ENCODE peak calls at places on chromosomes 1 and 21, in four cellular contexts. One of them, this sample, is unnamed.

GRCh38 chr1:39305555-39305954 is 101.1 kb downstream of the MACF1 start:
- DNase-seq in GF-D8: no peak
- DNase-seq in neural crest cell: no peak
- DNase-seq in stimulated activated CD4-positive, alpha-beta T cell treated with anti-CD3 and anti-CD28 coated beads, Interleukin-2, amount 100 ng/mL, for 24 hours: no peak
- DNase-seq in this sample: no peak

GRCh38 chr1:12531169-12531479 is 86.9 kb downstream of the DHRS3 start:
- DNase-seq in GF-D8: no peak
- DNase-seq in neural crest cell: no peak
- DNase-seq in stimulated activated CD4-positive, alpha-beta T cell treated with anti-CD3 and anti-CD28 coated beads, Interleukin-2, amount 100 ng/mL, for 24 hours: no peak
- DNase-seq in this sample: no peak

GRCh38 chr1:27145934-27146354 is 9.0 kb downstream of the SLC9A1 start:
- DNase-seq in GF-D8: no peak
- DNase-seq in neural crest cell: no peak
- DNase-seq in stimulated activated CD4-positive, alpha-beta T cell treated with anti-CD3 and anti-CD28 coated beads, Interleukin-2, amount 100 ng/mL, for 24 hours: no peak
- DNase-seq in this sample: no peak

GRCh38 chr1:211833174-211833820 is 2.7 kb upstream of the LPGAT1 start:
- DNase-seq in GF-D8: no peak
- DNase-seq in neural crest cell: no peak
- DNase-seq in stimulated activated CD4-positive, alpha-beta T cell treated with anti-CD3 and anti-CD28 coated beads, Interleukin-2, amount 100 ng/mL, for 24 hours: no peak
- DNase-seq in this sample: no peak

GRCh38 chr1:208101661-208102431 is 142.3 kb downstream of the PLXNA2 start:
- DNase-seq in GF-D8: no peak
- DNase-seq in neural crest cell: peak
- DNase-seq in stimulated activated CD4-positive, alpha-beta T cell treated with anti-CD3 and anti-CD28 coated beads, Interleukin-2, amount 100 ng/mL, for 24 hours: no peak
- DNase-seq in this sample: peak

GRCh38 chr1:21292991-21293536 is 2.8 kb upstream of the ECE1 start:
- DNase-seq in GF-D8: no peak
- DNase-seq in neural crest cell: no peak
- DNase-seq in stimulated activated CD4-positive, alpha-beta T cell treated with anti-CD3 and anti-CD28 coated beads, Interleukin-2, amount 100 ng/mL, for 24 hours: peak
- DNase-seq in this sample: no peak

GRCh38 chr1:228283476-228284147 is 75.8 kb downstream of the OBSCN start:
- DNase-seq in GF-D8: no peak
- DNase-seq in neural crest cell: no peak
- DNase-seq in stimulated activated CD4-positive, alpha-beta T cell treated with anti-CD3 and anti-CD28 coated beads, Interleukin-2, amount 100 ng/mL, for 24 hours: no peak
- DNase-seq in this sample: no peak

GRCh38 chr1:159532922-159533321 is 2.9 kb downstream of the OR10J5 start:
- DNase-seq in GF-D8: no peak
- DNase-seq in neural crest cell: no peak
- DNase-seq in stimulated activated CD4-positive, alpha-beta T cell treated with anti-CD3 and anti-CD28 coated beads, Interleukin-2, amount 100 ng/mL, for 24 hours: no peak
- DNase-seq in this sample: no peak

GRCh38 chr1:208499021-208499420 is 254.8 kb upstream of the PLXNA2 start:
- DNase-seq in GF-D8: no peak
- DNase-seq in neural crest cell: no peak
- DNase-seq in stimulated activated CD4-positive, alpha-beta T cell treated with anti-CD3 and anti-CD28 coated beads, Interleukin-2, amount 100 ng/mL, for 24 hours: no peak
- DNase-seq in this sample: no peak

GRCh38 chr21:43916691-43917514 is 51.9 kb downstream of the AGPAT3 start:
- DNase-seq in GF-D8: peak
- DNase-seq in neural crest cell: no peak
- DNase-seq in stimulated activated CD4-positive, alpha-beta T cell treated with anti-CD3 and anti-CD28 coated beads, Interleukin-2, amount 100 ng/mL, for 24 hours: peak
- DNase-seq in this sample: no peak

GRCh38 chr21:30072496-30072895 is 94.1 kb downstream of the CLDN17 start:
- DNase-seq in GF-D8: no peak
- DNase-seq in neural crest cell: peak
- DNase-seq in stimulated activated CD4-positive, alpha-beta T cell treated with anti-CD3 and anti-CD28 coated beads, Interleukin-2, amount 100 ng/mL, for 24 hours: no peak
- DNase-seq in this sample: no peak

GRCh38 chr21:14361958-14362357 is 21.0 kb downstream of the HSPA13 start:
- DNase-seq in GF-D8: peak
- DNase-seq in neural crest cell: no peak
- DNase-seq in stimulated activated CD4-positive, alpha-beta T cell treated with anti-CD3 and anti-CD28 coated beads, Interleukin-2, amount 100 ng/mL, for 24 hours: no peak
- DNase-seq in this sample: no peak

GRCh38 chr1:67897270-67897949 is 64.1 kb upstream of the GNG12 start:
- DNase-seq in GF-D8: no peak
- DNase-seq in neural crest cell: no peak
- DNase-seq in stimulated activated CD4-positive, alpha-beta T cell treated with anti-CD3 and anti-CD28 coated beads, Interleukin-2, amount 100 ng/mL, for 24 hours: no peak
- DNase-seq in this sample: no peak

GRCh38 chr1:241406421-241406820 is 49.4 kb upstream of the RGS7 start:
- DNase-seq in GF-D8: no peak
- DNase-seq in neural crest cell: no peak
- DNase-seq in stimulated activated CD4-positive, alpha-beta T cell treated with anti-CD3 and anti-CD28 coated beads, Interleukin-2, amount 100 ng/mL, for 24 hours: no peak
- DNase-seq in this sample: no peak